ENCODE peak calls at places on chromosome X, in five cellular contexts. F, C, Y, I and T are unnamed samples.

GRCh38 chrX:136380010-136380769 is 79.4 kb downstream of the ADGRG4 start:
- DNase-seq in F (no peak), C (no peak), Y (no peak), I (no peak), T (no peak)

GRCh38 chrX:14718403-14718802 is 154.5 kb downstream of the FANCB start:
- DNase-seq in F (peak), C (no peak), Y (no peak), I (no peak), T (no peak)

GRCh38 chrX:115948018-115948923 is 222.3 kb upstream of the AGTR2 start:
- DNase-seq in F (no peak), C (no peak), Y (no peak), I (peak), T (no peak)

GRCh38 chrX:43703211-43703791 is 47.2 kb downstream of the MAOA start:
- DNase-seq in F (peak), C (no peak), Y (no peak), I (no peak), T (no peak)

GRCh38 chrX:135185795-135186443 is 14.7 kb upstream of the CT55 start:
- DNase-seq in F (peak), C (peak), Y (peak), I (peak), T (peak)

GRCh38 chrX:118346258-118347094 is 570 bp downstream of the WDR44 start:
- DNase-seq in F (peak), C (no peak), Y (no peak), I (peak), T (peak)

GRCh38 chrX:29940750-29941149 is 274.6 kb upstream of the MAGEB2 start:
- DNase-seq in F (no peak), C (no peak), Y (no peak), I (no peak), T (no peak)

GRCh38 chrX:33434256-33435092 is 223.1 kb upstream of the DMD start:
- DNase-seq in F (peak), C (no peak), Y (peak), I (peak), T (peak)

GRCh38 chrX:129040124-129040523 is 483.2 kb downstream of the SMARCA1 start:
- DNase-seq in F (no peak), C (no peak), Y (no peak), I (no peak), T (no peak)

GRCh38 chrX:52271212-52271611 is 86.5 kb downstream of the MAGED4 start:
- DNase-seq in F (peak), C (no peak), Y (peak), I (peak), T (peak)

GRCh38 chrX:106899276-106899675 is 3.9 kb downstream of the RIPPLY1 start:
- DNase-seq in F (no peak), C (no peak), Y (no peak), I (no peak), T (no peak)

GRCh38 chrX:120664081-120664480 is 34.2 kb upstream of the C1GALT1C1 start:
- DNase-seq in F (peak), C (peak), Y (no peak), I (no peak), T (no peak)

GRCh38 chrX:144335402-144335801 is 451.5 kb downstream of the UBE2NL start:
- DNase-seq in F (no peak), C (no peak), Y (peak), I (no peak), T (no peak)

GRCh38 chrX:112768563-112768962 is 72.1 kb downstream of the AMOT start:
- DNase-seq in F (no peak), C (no peak), Y (no peak), I (no peak), T (no peak)

GRCh38 chrX:74931214-74931613 is 6.0 kb upstream of the NEXMIF start:
- DNase-seq in F (no peak), C (no peak), Y (no peak), I (no peak), T (peak)

GRCh38 chrX:110142096-110142495 is 139.2 kb downstream of the TMEM164 start:
- DNase-seq in F (peak), C (no peak), Y (no peak), I (no peak), T (no peak)
- H3K9ac ChIP-seq in F (no peak), C (no peak), Y (no peak), I (no peak), T (no peak)

GRCh38 chrX:139798701-139799100 is 90.7 kb upstream of the MCF2 start:
- DNase-seq in F (no peak), C (no peak), Y (no peak), I (no peak), T (no peak)

GRCh38 chrX:139795196-139795595 is 87.2 kb upstream of the MCF2 start:
- DNase-seq in F (no peak), C (no peak), Y (no peak), I (no peak), T (no peak)
- H3K4me2 ChIP-seq in F (no peak), C (no peak), Y (no peak), I (no peak), T (no peak)

GRCh38 chrX:48831909-48832291 is 3.5 kb downstream of the PCSK1N start:
- DNase-seq in F (no peak), C (no peak), Y (peak), I (no peak), T (no peak)
- H3K9ac ChIP-seq in F (no peak), C (no peak), Y (no peak), I (no peak), T (no peak)

GRCh38 chrX:133362538-133362937 is 52.8 kb downstream of the GPC4 start:
- DNase-seq in F (no peak), C (no peak), Y (no peak), I (no peak), T (no peak)

GRCh38 chrX:133366735-133367134 is 48.6 kb downstream of the GPC4 start:
- DNase-seq in F (no peak), C (no peak), Y (no peak), I (no peak), T (no peak)

GRCh38 chrX:133359466-133359865 is 55.8 kb downstream of the GPC4 start:
- DNase-seq in F (no peak), C (no peak), Y (peak), I (no peak), T (no peak)

GRCh38 chrX:133365886-133366611 is 49.2 kb downstream of the GPC4 start:
- DNase-seq in F (peak), C (no peak), Y (no peak), I (no peak), T (no peak)

DNA sequence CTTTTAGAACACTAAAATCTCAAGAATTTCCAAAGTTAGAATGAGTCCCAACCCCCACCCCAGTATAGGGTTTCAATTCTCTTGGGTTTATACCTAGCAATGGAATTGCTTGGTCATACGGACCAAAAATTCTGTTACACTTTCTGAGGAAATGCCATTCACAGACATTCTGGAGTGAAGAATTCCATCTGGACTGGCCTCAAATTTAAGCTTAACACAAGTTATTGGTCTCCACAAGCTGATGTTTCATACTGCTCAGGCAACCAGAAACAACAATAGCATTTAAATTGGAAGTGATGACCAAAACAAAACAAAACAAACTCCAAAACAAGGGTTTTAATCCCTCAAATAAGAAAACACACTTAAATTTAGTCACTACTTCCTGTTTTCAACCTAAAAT is 51.1 kb downstream of the GPC4 start:
- DNase-seq in F (peak), C (no peak), Y (no peak), I (no peak), T (no peak)
- H3K4me2 ChIP-seq in F (peak), C (no peak), Y (no peak), I (no peak), T (no peak)

GRCh38 chrX:13295841-13296240 is 24.0 kb downstream of the ATXN3L start:
- DNase-seq in F (no peak), C (no peak), Y (no peak), I (no peak), T (no peak)
- H3K9ac ChIP-seq in F (no peak), C (no peak), Y (no peak), I (no peak), T (no peak)

DNA sequence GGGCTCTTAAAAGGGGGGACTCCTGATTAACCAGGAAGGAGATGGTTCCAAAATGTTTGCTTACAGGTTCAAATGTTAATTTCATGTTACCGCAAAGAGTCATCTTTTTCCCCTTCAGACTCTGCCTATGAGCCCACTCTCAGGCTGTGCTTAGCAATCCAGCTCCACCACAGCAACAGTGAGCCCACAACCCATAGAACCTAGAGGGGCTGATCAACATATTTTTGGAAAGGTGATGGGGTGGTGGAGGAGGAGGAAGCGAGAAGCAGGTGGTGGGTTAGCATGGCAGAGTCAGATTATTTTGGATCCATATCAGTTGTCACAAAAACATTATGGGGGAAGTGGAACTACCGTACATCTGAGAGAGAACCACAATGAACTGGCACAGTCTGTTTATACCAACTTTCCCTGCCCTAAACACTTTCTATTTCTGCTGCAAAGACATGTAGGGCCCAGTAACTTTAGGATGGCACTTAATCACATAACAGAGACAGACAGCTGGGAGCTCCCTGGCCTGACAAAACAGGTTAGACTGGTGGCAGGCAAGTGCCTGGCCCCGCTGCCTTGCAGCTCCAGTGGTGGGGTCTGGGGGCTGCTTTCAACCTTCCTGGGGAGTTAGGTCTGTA is 4.4 kb downstream of the SLC9A7 start:
- DNase-seq in F (no peak), C (no peak), Y (peak), I (no peak), T (no peak)
- H3K4me2 ChIP-seq in F (no peak), C (no peak), Y (no peak), I (no peak), T (no peak)

DNA sequence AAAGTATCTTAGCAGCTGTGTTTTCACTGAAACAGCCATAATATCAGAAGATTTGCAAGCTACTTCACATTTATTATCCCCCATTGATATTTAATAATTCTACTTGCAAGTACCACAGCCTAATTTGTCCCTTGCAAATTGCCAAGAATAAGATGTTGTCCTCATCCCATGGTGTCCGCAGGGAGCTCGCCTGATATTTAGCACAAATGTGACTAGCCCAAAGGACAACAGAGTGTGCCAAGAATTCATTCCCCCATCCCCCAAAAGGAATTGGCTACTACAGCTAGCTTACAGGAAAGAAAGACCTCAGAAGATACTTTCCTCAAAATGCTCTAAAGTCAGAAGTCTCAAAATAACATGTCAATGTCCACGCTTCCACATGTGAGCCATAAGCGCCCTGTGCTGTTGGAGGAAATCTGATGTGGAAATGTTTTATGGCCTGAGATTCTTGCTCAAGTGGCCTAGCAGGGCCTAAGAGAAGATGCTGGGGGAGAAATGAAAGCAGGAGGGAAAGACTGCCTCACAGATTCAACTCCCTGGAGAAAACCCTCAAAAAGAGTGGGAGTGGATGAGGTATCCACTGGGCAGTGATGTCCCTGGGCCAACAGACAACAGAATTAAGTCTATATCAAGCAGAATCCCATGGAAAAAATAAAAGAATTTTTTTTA is 111.4 kb downstream of the SH3KBP1 start:
- DNase-seq in F (peak), C (no peak), Y (no peak), I (no peak), T (no peak)
- H3K9ac ChIP-seq in F (no peak), C (no peak), Y (no peak), I (no peak), T (peak)